ENCODE peak calls at places on chromosomes 13 and 19, in nine cellular contexts. D, O, G, P, Z, W, L, A and V are unnamed samples.

GRCh38 chr13:43206858-43207257 is 183.5 kb downstream of the DNAJC15 start:
- DNase-seq in D (no peak), O (no peak), G (no peak), P (no peak), Z (no peak), W (no peak), L (no peak), A (no peak), V (no peak)

GRCh38 chr13:74816737-74817136 is 665.2 kb downstream of the TBC1D4 start:
- DNase-seq in D (no peak), O (no peak), G (no peak), P (no peak), Z (no peak), W (no peak), L (no peak), A (no peak), V (no peak)

GRCh38 chr19:16323532-16323931 is 1.1 kb upstream of the KLF2 start:
- DNase-seq in D (no peak), O (no peak), G (no peak), P (no peak), Z (peak), W (no peak), L (no peak), A (no peak), V (no peak)

GRCh38 chr13:45584816-45585215 is 30.7 kb downstream of the ERICH6B start:
- DNase-seq in D (no peak), O (no peak), G (no peak), P (no peak), Z (no peak), W (no peak), L (peak), A (no peak), V (peak)

GRCh38 chr13:66180806-66181205 is 1049.3 kb downstream of the PCDH9 start:
- DNase-seq in D (peak), O (no peak), G (no peak), P (no peak), Z (no peak), W (no peak), L (peak), A (no peak), V (no peak)

GRCh38 chr13:21465710-21466160 is 6.6 kb upstream of the ZDHHC20 start:
- DNase-seq in D (no peak), O (peak), G (no peak), P (no peak), Z (no peak), W (no peak), L (peak), A (no peak), V (no peak)

GRCh38 chr19:28330831-28331230 is 882.1 kb downstream of the UQCRFS1 start:
- DNase-seq in D (peak), O (no peak), G (no peak), P (peak), Z (no peak), W (no peak), L (no peak), A (no peak), V (no peak)

GRCh38 chr19:32719611-32720059 is at the start of gene TDRD12:
- DNase-seq in D (no peak), O (no peak), G (no peak), P (no peak), Z (no peak), W (no peak), L (no peak), A (no peak), V (no peak)

GRCh38 chr19:45716314-45717130 is 14.2 kb downstream of the FBXO46 start:
- DNase-seq in D (no peak), O (peak), G (no peak), P (peak), Z (no peak), W (no peak), L (peak), A (no peak), V (peak)

GRCh38 chr13:51412431-51412830 is 40.4 kb downstream of the INTS6 start:
- DNase-seq in D (no peak), O (no peak), G (no peak), P (no peak), Z (no peak), W (no peak), L (no peak), A (no peak), V (no peak)

GRCh38 chr13:92896842-92897241 is 329.8 kb upstream of the GPC6 start:
- DNase-seq in D (peak), O (no peak), G (no peak), P (peak), Z (no peak), W (no peak), L (peak), A (no peak), V (peak)

GRCh38 chr13:111992911-111993310 is 74.0 kb upstream of the SOX1 start:
- DNase-seq in D (no peak), O (no peak), G (no peak), P (no peak), Z (no peak), W (no peak), L (no peak), A (no peak), V (no peak)

GRCh38 chr13:76596216-76596615 is 290.0 kb downstream of the KCTD12 start:
- DNase-seq in D (peak), O (no peak), G (no peak), P (no peak), Z (no peak), W (no peak), L (no peak), A (no peak), V (no peak)

GRCh38 chr13:27194895-27195764 is 23.5 kb upstream of the USP12 start:
- DNase-seq in D (peak), O (no peak), G (no peak), P (peak), Z (no peak), W (no peak), L (peak), A (no peak), V (peak)

GRCh38 chr13:38264363-38265134 is 85.1 kb upstream of the UFM1 start:
- DNase-seq in D (no peak), O (no peak), G (no peak), P (no peak), Z (no peak), W (no peak), L (no peak), A (no peak), V (no peak)

GRCh38 chr13:44423824-44424223 is 50.2 kb downstream of the SERP2 start:
- DNase-seq in D (no peak), O (no peak), G (no peak), P (no peak), Z (no peak), W (no peak), L (no peak), A (no peak), V (no peak)

GRCh38 chr19:43631491-43631890 is 8.2 kb downstream of the CADM4 start:
- DNase-seq in D (no peak), O (no peak), G (no peak), P (no peak), Z (no peak), W (no peak), L (no peak), A (no peak), V (no peak)

GRCh38 chr19:16497042-16497441 is 848 bp downstream of the C19orf44 start:
- DNase-seq in D (no peak), O (no peak), G (no peak), P (no peak), Z (no peak), W (no peak), L (peak), A (no peak), V (no peak)

GRCh38 chr19:29323972-29324680 is 111.2 kb upstream of the UQCRFS1 start:
- DNase-seq in D (no peak), O (no peak), G (no peak), P (no peak), Z (peak), W (no peak), L (no peak), A (no peak), V (no peak)

GRCh38 chr13:99617474-99618255 is 116.4 kb downstream of the TM9SF2 start:
- DNase-seq in D (peak), O (no peak), G (no peak), P (peak), Z (no peak), W (no peak), L (peak), A (no peak), V (no peak)

GRCh38 chr13:80870186-80870585 is 529.3 kb upstream of the SPRY2 start:
- DNase-seq in D (no peak), O (no peak), G (no peak), P (no peak), Z (no peak), W (no peak), L (no peak), A (no peak), V (peak)

GRCh38 chr19:14048439-14049153 is 13.3 kb downstream of the PALM3 start:
- DNase-seq in D (peak), O (peak), G (no peak), P (peak), Z (no peak), W (no peak), L (peak), A (peak), V (peak)

GRCh38 chr19:45645631-45646344 is 6.6 kb upstream of the EML2 start:
- DNase-seq in D (peak), O (peak), G (no peak), P (peak), Z (no peak), W (peak), L (peak), A (peak), V (peak)

DNA sequence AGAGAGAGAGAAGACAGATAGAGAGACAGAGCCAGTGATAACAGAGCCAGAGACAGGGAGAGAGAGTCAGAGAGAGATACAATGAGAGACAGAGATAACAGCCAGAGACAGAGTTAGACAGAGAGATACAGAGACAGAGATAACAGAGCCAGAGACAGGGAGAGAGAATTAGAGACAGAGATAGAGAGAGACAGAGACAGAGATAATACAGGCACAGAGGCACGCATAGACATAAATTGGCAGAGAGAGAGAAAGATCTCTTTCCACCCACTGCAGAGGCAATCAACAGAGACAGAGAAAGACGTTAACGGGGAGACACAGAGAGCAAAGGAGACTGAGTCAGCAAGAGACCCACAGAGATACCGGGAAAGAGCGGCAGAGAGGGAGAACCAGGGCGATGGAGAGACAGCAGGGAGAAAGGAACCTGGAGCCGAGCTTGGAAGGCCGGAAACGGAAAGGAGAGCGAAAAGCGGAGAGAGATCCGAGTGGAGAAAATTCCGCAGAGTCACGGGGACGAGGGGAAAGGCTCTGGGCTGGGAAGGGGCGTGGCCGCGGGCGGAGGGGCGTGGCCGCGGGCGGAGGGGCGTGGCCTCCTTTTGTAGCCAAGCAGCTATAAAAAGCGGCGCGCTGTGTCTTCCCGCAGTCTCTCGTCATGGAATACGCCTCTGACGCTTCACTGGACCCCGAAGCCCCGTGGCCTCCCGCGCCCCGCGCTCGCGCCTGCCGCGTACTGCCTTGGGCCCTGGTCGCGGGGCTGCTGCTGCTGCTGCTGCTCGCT is at the start of gene TNFSF9:
- DNase-seq in D (peak), O (peak), G (peak), P (peak), Z (peak), W (peak), L (peak), A (peak), V (peak)
- H3K27ac ChIP-seq in D (peak), O (no peak), G (no peak), P (no peak), Z (peak), W (no peak), L (peak), A (peak), V (peak)

GRCh38 chr13:31997641-31998040 is 33.9 kb upstream of the FRY start:
- DNase-seq in D (no peak), O (no peak), G (no peak), P (no peak), Z (no peak), W (no peak), L (no peak), A (no peak), V (no peak)

GRCh38 chr13:32001769-32002168 is 29.8 kb upstream of the FRY start:
- DNase-seq in D (no peak), O (no peak), G (no peak), P (no peak), Z (no peak), W (no peak), L (no peak), A (no peak), V (no peak)

GRCh38 chr13:31996611-31997010 is 35.0 kb upstream of the FRY start:
- DNase-seq in D (no peak), O (no peak), G (no peak), P (no peak), Z (no peak), W (no peak), L (no peak), A (no peak), V (no peak)

GRCh38 chr13:31998131-31998530 is 33.4 kb upstream of the FRY start:
- DNase-seq in D (peak), O (no peak), G (no peak), P (peak), Z (no peak), W (no peak), L (no peak), A (no peak), V (no peak)

GRCh38 chr13:32001392-32001768 is 30.2 kb upstream of the FRY start:
- DNase-seq in D (peak), O (peak), G (no peak), P (peak), Z (no peak), W (no peak), L (peak), A (peak), V (peak)
- TF ChIP-seq CTCF in D (peak), O (peak), G (peak), P (peak), Z (peak), W (peak), L (peak), A (peak), V (peak)

GRCh38 chr13:84430441-84430840 is 548.2 kb upstream of the SLITRK1 start:
- DNase-seq in D (no peak), O (no peak), G (no peak), P (no peak), Z (no peak), W (no peak), L (no peak), A (no peak), V (no peak)

GRCh38 chr13:84431646-84432045 is 549.4 kb upstream of the SLITRK1 start:
- DNase-seq in D (peak), O (no peak), G (no peak), P (no peak), Z (no peak), W (no peak), L (no peak), A (no peak), V (no peak)

GRCh38 chr13:84433024-84433423 is 550.8 kb upstream of the SLITRK1 start:
- DNase-seq in D (peak), O (no peak), G (no peak), P (peak), Z (no peak), W (no peak), L (no peak), A (no peak), V (no peak)

DNA sequence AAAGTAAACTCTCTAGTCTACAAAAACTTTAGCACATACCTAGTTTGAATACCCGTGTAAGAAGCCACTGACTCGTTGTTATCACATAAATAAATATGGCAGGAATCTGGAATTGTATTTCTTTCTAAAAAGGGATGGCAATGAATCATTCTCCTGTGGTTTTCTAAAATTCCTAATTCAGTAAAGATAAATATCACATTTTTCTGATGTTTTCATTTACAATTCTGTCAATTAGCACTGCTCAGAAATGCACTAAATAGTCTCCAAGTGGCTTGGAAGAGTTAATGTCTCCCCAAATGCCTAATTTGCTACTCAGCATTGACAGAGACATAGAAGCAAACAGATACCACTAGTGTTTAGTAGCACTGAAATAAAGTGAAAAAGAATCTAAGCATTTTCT is 547.7 kb upstream of the SLITRK1 start:
- DNase-seq in D (peak), O (no peak), G (no peak), P (peak), Z (no peak), W (no peak), L (no peak), A (no peak), V (no peak)
- H3K27ac ChIP-seq in D (no peak), O (no peak), G (no peak), P (no peak), Z (no peak), W (peak), L (no peak), A (no peak), V (no peak)

GRCh38 chr19:23098286-23098685 is 18.5 kb upstream of the ZNF730 start:
- DNase-seq in D (no peak), O (no peak), G (no peak), P (no peak), Z (no peak), W (no peak), L (no peak), A (no peak), V (no peak)

GRCh38 chr19:23095406-23095805 is 21.4 kb upstream of the ZNF730 start:
- DNase-seq in D (no peak), O (no peak), G (no peak), P (no peak), Z (no peak), W (no peak), L (no peak), A (no peak), V (no peak)

GRCh38 chr19:23098988-23099387 is 17.8 kb upstream of the ZNF730 start:
- DNase-seq in D (peak), O (no peak), G (no peak), P (no peak), Z (no peak), W (no peak), L (no peak), A (no peak), V (no peak)

GRCh38 chr19:23093832-23094231 is 23.0 kb upstream of the ZNF730 start:
- DNase-seq in D (no peak), O (no peak), G (no peak), P (no peak), Z (no peak), W (no peak), L (no peak), A (no peak), V (no peak)
- TF ChIP-seq CTCF in D (no peak), O (no peak), G (no peak), P (no peak), Z (no peak), W (no peak), L (no peak), A (no peak), V (no peak)

GRCh38 chr19:39057615-39058014 is 25.3 kb upstream of the FBXO27 start:
- DNase-seq in D (no peak), O (no peak), G (no peak), P (no peak), Z (no peak), W (no peak), L (no peak), A (no peak), V (no peak)

GRCh38 chr19:39065928-39066327 is 18.2 kb upstream of the ACP7 start:
- DNase-seq in D (no peak), O (no peak), G (no peak), P (no peak), Z (no peak), W (no peak), L (no peak), A (no peak), V (no peak)

GRCh38 chr19:39064405-39064804 is 19.8 kb upstream of the ACP7 start:
- DNase-seq in D (no peak), O (no peak), G (no peak), P (no peak), Z (no peak), W (no peak), L (no peak), A (no peak), V (no peak)

GRCh38 chr19:39059302-39059701 is 24.9 kb upstream of the ACP7 start:
- DNase-seq in D (no peak), O (no peak), G (no peak), P (no peak), Z (no peak), W (no peak), L (no peak), A (no peak), V (no peak)

GRCh38 chr19:39060130-39060529 is 24.0 kb upstream of the ACP7 start:
- DNase-seq in D (no peak), O (no peak), G (no peak), P (no peak), Z (no peak), W (no peak), L (no peak), A (no peak), V (no peak)
- H3K27ac ChIP-seq in D (no peak), O (no peak), G (no peak), P (no peak), Z (no peak), W (no peak), L (no peak), A (no peak), V (no peak)

GRCh38 chr13:71864094-71864980 is 2.7 kb downstream of the DACH1 start:
- DNase-seq in D (peak), O (peak), G (no peak), P (peak), Z (no peak), W (no peak), L (no peak), A (peak), V (no peak)
- TF ChIP-seq CTCF in D (no peak), O (no peak), G (no peak), P (no peak), Z (no peak), W (no peak), L (no peak), A (no peak), V (no peak)

DNA sequence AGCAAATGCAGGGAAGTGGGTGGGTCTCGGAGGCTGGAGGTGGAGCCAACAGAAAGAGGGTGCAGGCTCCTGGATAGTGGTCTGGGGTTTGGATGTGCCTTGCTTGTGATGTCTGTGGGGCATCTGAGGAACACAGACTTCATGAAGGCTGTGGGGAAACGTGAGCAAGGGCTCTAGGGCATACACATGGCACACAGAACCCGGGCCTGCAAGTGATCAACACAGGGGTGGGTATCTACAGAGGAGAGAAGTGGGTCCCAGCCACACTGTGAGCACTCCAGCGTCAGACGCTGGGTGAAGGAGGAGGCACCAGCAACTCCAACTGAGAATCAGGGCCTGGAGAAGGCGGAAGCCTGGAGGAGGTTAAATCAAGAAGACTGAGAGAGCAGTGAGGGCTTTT is 5.4 kb upstream of the UBE2M start:
- DNase-seq in D (no peak), O (peak), G (no peak), P (no peak), Z (no peak), W (no peak), L (no peak), A (peak), V (no peak)
- H3K27ac ChIP-seq in D (no peak), O (no peak), G (no peak), P (no peak), Z (no peak), W (no peak), L (no peak), A (no peak), V (no peak)

GRCh38 chr13:28530729-28531194 is 35.8 kb upstream of the FLT1 start:
- DNase-seq in D (no peak), O (no peak), G (no peak), P (peak), Z (no peak), W (no peak), L (peak), A (no peak), V (no peak)
- TF ChIP-seq CTCF in D (peak), O (no peak), G (no peak), P (peak), Z (no peak), W (no peak), L (no peak), A (peak), V (no peak)

DNA sequence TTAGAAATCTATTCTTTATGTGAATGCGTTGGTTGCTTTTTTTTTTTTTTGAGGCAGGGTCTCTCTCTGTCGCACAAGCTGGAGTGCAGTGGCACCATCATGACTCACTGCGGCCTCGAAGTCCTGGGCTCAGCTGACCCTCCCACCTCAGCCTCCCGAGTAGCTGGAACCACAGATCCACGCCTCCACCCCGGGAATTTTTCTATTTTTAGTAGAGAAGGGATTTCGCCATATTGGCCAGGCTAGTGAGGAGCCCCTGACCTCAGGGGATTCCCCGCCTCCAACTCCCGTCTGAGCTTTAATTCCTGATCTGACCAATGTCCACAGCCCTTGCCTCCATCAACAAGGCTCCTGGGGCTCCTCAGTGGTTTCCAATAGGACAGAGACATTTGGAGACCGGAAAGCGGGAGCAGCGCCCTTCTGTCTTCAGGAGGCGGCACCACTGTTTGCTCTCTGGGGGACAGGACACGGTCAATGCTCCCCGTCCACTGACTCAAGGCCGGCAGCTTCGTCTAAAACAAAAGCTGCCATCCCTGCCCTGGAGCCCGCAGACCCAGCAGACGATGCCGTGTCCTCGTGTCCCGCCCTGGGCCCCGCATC is 503 bp downstream of the TUBA3C start:
- DNase-seq in D (no peak), O (no peak), G (no peak), P (no peak), Z (peak), W (no peak), L (no peak), A (no peak), V (no peak)
- H3K27ac ChIP-seq in D (no peak), O (no peak), G (no peak), P (no peak), Z (no peak), W (no peak), L (no peak), A (no peak), V (no peak)